ENCODE peak calls at places on chromosome 19, in four cellular contexts. One of them, this sample, is unnamed.
A peak's percentile ranks its signal among the peaks of the same experiment; 100 is the strongest.

GRCh38 chr19:42554046-42554575 is 25.8 kb upstream of the CEACAM1 start:
- DNase-seq in B cell: no peak
- DNase-seq in gastrocnemius medialis: no peak
- DNase-seq in RWPE2: no peak
- DNase-seq in this sample: no peak

GRCh38 chr19:1467512-1468273 is 11.3 kb downstream of the C19orf25 start:
- DNase-seq in gastrocnemius medialis: no peak
- DNase-seq in RWPE2: no peak
- DNase-seq in B cell: peak; percentile 71
- DNase-seq in this sample: no peak

GRCh38 chr19:19067276-19068072 is 3.7 kb downstream of the SLC25A42 start:
- DNase-seq in B cell: no peak
- DNase-seq in RWPE2: no peak
- DNase-seq in gastrocnemius medialis: peak; percentile 80
- DNase-seq in this sample: no peak

GRCh38 chr19:21604351-21604926 is 99.0 kb downstream of the ZNF429 start:
- DNase-seq in RWPE2: no peak
- DNase-seq in B cell: peak; percentile 51
- DNase-seq in gastrocnemius medialis: no peak
- DNase-seq in this sample: no peak

GRCh38 chr19:45079911-45080469 is 930 bp downstream of the GEMIN7 start:
- DNase-seq in gastrocnemius medialis: no peak
- DNase-seq in RWPE2: no peak
- DNase-seq in B cell: no peak
- DNase-seq in this sample: no peak

GRCh38 chr19:11092181-11092538 is 2.9 kb downstream of the LDLR start:
- DNase-seq in RWPE2: no peak
- DNase-seq in gastrocnemius medialis: no peak
- DNase-seq in B cell: no peak
- DNase-seq in this sample: peak; percentile 29

GRCh38 chr19:4304509-4305252 is at the start of gene FSD1:
- DNase-seq in RWPE2: no peak
- DNase-seq in B cell: peak; percentile 89
- DNase-seq in gastrocnemius medialis: no peak
- DNase-seq in this sample: peak; percentile 94

GRCh38 chr19:12994701-12995595 is at the start of gene NFIX:
- DNase-seq in RWPE2: no peak
- DNase-seq in B cell: peak; percentile 94
- DNase-seq in gastrocnemius medialis: peak; percentile 70
- DNase-seq in this sample: peak; percentile 73

GRCh38 chr19:28046932-28047331 is 1166.0 kb downstream of the UQCRFS1 start:
- DNase-seq in RWPE2: no peak
- DNase-seq in gastrocnemius medialis: no peak
- DNase-seq in B cell: no peak
- DNase-seq in this sample: no peak

GRCh38 chr19:3183721-3184641 is 1.7 kb upstream of the NCLN start:
- DNase-seq in RWPE2: no peak
- DNase-seq in B cell: no peak
- DNase-seq in gastrocnemius medialis: no peak
- DNase-seq in this sample: no peak

GRCh38 chr19:44777715-44778347 is at the start of gene CBLC:
- DNase-seq in gastrocnemius medialis: no peak
- DNase-seq in RWPE2: peak; percentile 97
- DNase-seq in B cell: no peak
- DNase-seq in this sample: peak; percentile 10

GRCh38 chr19:38433268-38433733 is at the start of gene RYR1:
- DNase-seq in RWPE2: no peak
- DNase-seq in B cell: peak; percentile 72
- DNase-seq in gastrocnemius medialis: peak; percentile 96
- DNase-seq in this sample: peak; percentile 88

GRCh38 chr19:10503002-10503789 is at the start of gene KEAP1:
- DNase-seq in gastrocnemius medialis: no peak
- DNase-seq in RWPE2: no peak
- DNase-seq in B cell: no peak
- DNase-seq in this sample: no peak

GRCh38 chr19:54660306-54660705 is 2.5 kb upstream of the LILRB4 start:
- DNase-seq in B cell: no peak
- DNase-seq in gastrocnemius medialis: no peak
- DNase-seq in RWPE2: no peak
- DNase-seq in this sample: no peak

GRCh38 chr19:52297601-52298358 is 811 bp downstream of the ZNF480 start:
- DNase-seq in gastrocnemius medialis: no peak
- DNase-seq in RWPE2: no peak
- DNase-seq in B cell: peak; percentile 21
- DNase-seq in this sample: peak; percentile 23

GRCh38 chr19:13102666-13103584 is at the start of gene LYL1:
- DNase-seq in RWPE2: no peak
- DNase-seq in B cell: peak; percentile 95
- DNase-seq in gastrocnemius medialis: peak; percentile 53
- DNase-seq in this sample: peak; percentile 81

GRCh38 chr19:6185825-6186193 is 50.3 kb downstream of the ACSBG2 start:
- DNase-seq in gastrocnemius medialis: no peak
- DNase-seq in RWPE2: no peak
- DNase-seq in B cell: no peak
- DNase-seq in this sample: no peak

GRCh38 chr19:54905908-54906511 is at the start of gene NCR1:
- DNase-seq in RWPE2: peak; percentile 27
- DNase-seq in B cell: no peak
- DNase-seq in gastrocnemius medialis: no peak
- DNase-seq in this sample: no peak

GRCh38 chr19:752652-753517 is 2.0 kb downstream of the MISP start:
- DNase-seq in gastrocnemius medialis: peak; percentile 28
- DNase-seq in B cell: no peak
- DNase-seq in RWPE2: peak; percentile 96
- DNase-seq in this sample: no peak

GRCh38 chr19:27684293-27684692 is 1528.7 kb downstream of the UQCRFS1 start:
- DNase-seq in B cell: no peak
- DNase-seq in gastrocnemius medialis: no peak
- DNase-seq in RWPE2: no peak
- DNase-seq in this sample: no peak

GRCh38 chr19:23415561-23416191 is 20.4 kb upstream of the ZNF91 start:
- DNase-seq in RWPE2: no peak
- DNase-seq in gastrocnemius medialis: no peak
- DNase-seq in B cell: peak; percentile 27
- DNase-seq in this sample: no peak

GRCh38 chr19:46761418-46761831 is 15.2 kb upstream of the STRN4 start:
- DNase-seq in gastrocnemius medialis: no peak
- DNase-seq in B cell: no peak
- DNase-seq in RWPE2: no peak
- DNase-seq in this sample: no peak

GRCh38 chr19:13841339-13842293 is 35.3 kb upstream of the NANOS3 start:
- DNase-seq in RWPE2: peak; percentile 82
- DNase-seq in B cell: peak; percentile 30
- DNase-seq in gastrocnemius medialis: peak; percentile 96
- DNase-seq in this sample: no peak

GRCh38 chr19:55433292-55433691 is 9.8 kb downstream of the SHISA7 start:
- DNase-seq in RWPE2: no peak
- DNase-seq in gastrocnemius medialis: no peak
- DNase-seq in B cell: no peak
- DNase-seq in this sample: no peak

GRCh38 chr19:14563989-14564650 is 7.7 kb downstream of the NDUFB7 start:
- DNase-seq in B cell: peak; percentile 50
- DNase-seq in RWPE2: peak; percentile 94
- DNase-seq in gastrocnemius medialis: peak; percentile 91
- DNase-seq in this sample: peak; percentile 71

DNA sequence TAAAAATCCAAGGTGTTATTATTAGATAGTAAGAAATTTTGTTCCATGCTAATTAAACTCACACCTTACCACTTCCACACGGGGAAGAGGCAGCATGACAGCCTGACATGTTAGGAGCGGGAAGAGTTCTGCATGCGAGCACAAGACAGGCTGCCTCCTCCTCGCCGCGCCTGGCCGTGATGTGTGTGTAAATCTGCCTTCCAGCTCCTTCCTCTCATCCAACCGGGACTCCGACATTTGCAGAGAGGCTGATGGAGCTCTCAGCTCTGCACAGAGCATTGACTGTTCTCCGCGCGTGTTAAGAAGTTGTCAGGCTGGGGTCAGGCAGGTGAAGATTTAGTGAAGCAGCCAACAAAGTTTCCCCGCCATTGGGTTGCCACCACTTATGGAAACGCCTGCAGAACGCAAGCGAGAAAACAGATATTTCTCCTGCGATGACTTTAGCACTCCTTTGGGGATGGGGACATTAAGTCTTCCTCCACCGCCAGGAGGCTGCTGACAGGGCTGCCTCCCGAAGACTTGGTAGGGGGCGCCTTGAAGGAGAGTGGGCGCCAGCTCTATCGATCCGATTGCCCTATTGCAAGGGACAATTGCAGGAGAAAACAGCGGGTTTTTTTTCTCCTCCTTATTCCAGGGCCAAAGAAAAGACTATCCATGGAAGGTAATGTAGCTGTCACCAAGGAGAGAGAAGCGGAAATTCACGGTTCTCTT is 213.8 kb upstream of the TSHZ3 start:
- DNase-seq in gastrocnemius medialis: no peak
- DNase-seq in RWPE2: no peak
- DNase-seq in B cell: no peak
- DNase-seq in this sample: no peak
- TF ChIP-seq CTCF in gastrocnemius medialis: no peak
- TF ChIP-seq CTCF in RWPE2: no peak
- TF ChIP-seq CTCF in B cell: no peak
- TF ChIP-seq CTCF in this sample: no peak

GRCh38 chr19:16170134-16170533 is 3.2 kb downstream of the CIB3 start:
- DNase-seq in RWPE2: no peak
- DNase-seq in gastrocnemius medialis: no peak
- DNase-seq in B cell: no peak
- DNase-seq in this sample: no peak
- TF ChIP-seq CTCF in RWPE2: no peak
- TF ChIP-seq CTCF in gastrocnemius medialis: no peak
- TF ChIP-seq CTCF in B cell: no peak
- TF ChIP-seq CTCF in this sample: no peak

GRCh38 chr19:8096071-8096470 is 43.5 kb downstream of the CCL25 start:
- DNase-seq in B cell: no peak
- DNase-seq in RWPE2: no peak
- DNase-seq in gastrocnemius medialis: no peak
- DNase-seq in this sample: no peak
- TF ChIP-seq CTCF in B cell: no peak
- TF ChIP-seq CTCF in RWPE2: no peak
- TF ChIP-seq CTCF in gastrocnemius medialis: no peak
- TF ChIP-seq CTCF in this sample: no peak

GRCh38 chr19:36214388-36215275 is at the start of the genes ZNF146 and ZNF565:
- DNase-seq in gastrocnemius medialis: peak; percentile 98
- DNase-seq in B cell: peak; percentile 87
- DNase-seq in RWPE2: peak; percentile 99
- DNase-seq in this sample: peak; percentile 95
- TF ChIP-seq CTCF in gastrocnemius medialis: no peak
- TF ChIP-seq CTCF in B cell: no peak
- TF ChIP-seq CTCF in RWPE2: no peak
- TF ChIP-seq CTCF in this sample: no peak

DNA sequence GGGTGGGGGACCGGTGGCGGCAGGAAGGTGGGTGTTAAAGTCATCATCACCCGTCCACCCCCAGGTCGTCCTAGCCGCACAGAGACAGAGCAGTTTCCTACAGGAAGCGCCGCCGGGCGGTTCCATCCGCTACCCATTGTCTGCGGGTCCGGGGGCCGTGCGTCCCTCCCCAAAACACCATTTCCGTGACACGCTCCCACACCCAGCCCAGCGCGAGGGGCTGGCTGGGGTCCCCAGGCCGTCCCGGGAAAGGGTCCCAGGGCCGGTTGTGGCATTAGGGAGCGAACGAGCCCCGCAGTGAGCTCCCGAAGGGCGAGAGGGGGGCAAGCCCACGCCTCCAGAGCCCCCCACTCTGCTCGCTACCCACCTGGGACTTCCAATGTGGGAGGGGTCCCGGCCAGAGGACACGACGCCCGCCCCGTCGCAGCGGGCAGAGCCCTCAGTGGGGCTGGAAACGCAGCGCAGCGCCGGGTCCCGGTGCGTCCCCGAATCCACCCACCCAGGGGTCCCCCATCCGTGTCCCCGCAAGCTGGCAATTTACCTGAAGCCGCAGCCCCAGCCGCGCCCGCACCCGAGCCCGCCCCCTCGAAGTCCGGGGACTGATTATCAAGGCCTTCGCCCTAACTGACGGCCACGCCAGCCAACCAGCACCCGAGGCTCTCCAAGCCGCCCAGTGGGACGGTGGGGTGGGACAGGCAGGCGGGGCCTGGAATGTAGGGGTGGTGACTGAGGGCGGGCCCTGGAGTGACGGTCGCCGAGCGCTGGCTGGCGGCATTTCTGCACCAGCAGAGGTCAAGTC is at the start of gene KANK3:
- DNase-seq in gastrocnemius medialis: peak; percentile 86
- DNase-seq in RWPE2: peak; percentile 95
- DNase-seq in B cell: peak; percentile 95
- DNase-seq in this sample: peak; percentile 99
- TF ChIP-seq CTCF in gastrocnemius medialis: no peak
- TF ChIP-seq CTCF in RWPE2: no peak
- TF ChIP-seq CTCF in B cell: no peak
- TF ChIP-seq CTCF in this sample: no peak

DNA sequence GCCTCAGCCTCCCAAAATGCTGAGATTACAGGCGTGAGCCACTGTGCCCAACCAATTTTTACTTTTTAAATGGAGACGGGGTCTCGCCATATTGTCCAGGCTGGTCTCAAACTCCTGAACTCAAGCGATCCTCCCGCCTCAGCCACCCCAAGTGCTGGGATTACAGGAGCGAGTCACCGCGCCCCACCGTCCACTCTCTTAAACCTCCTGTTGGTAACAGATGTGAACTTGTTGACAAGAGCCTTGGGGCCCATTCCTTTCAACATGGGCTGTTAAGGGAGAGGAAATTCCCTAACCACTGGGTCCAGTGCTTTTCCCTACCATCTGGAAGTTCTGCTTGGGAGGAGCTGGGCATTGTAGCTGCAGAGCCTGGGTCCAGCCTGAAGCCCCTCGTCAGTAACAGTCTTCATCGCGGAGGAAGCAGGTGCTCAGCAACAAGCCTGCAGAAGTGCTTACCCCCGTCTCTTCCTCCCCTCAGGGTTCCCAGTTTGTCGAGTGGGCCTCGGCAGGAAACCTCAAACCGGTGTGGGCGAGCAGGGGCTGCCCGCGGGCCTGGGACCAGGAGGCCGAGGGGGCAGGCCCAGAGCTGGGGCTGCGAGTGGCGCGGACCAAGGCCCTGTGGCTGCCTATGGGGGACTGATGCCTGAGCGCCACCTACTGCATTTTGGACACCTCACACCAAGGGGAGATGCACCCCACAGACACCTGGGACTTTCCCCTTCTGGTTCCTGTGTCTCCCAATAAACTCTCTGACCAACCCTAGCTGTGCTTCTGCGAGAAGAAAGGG is 4.0 kb upstream of the FLT3LG start:
- DNase-seq in B cell: peak; percentile 78
- DNase-seq in gastrocnemius medialis: no peak
- DNase-seq in RWPE2: no peak
- DNase-seq in this sample: peak; percentile 85
- TF ChIP-seq CTCF in B cell: peak; percentile 78
- TF ChIP-seq CTCF in gastrocnemius medialis: no peak
- TF ChIP-seq CTCF in RWPE2: no peak
- TF ChIP-seq CTCF in this sample: peak; percentile 80

GRCh38 chr19:40798223-40798996 is 581 bp upstream of the EGLN2 start:
- DNase-seq in RWPE2: peak; percentile 99
- DNase-seq in gastrocnemius medialis: peak; percentile 100
- DNase-seq in B cell: peak; percentile 89
- DNase-seq in this sample: peak; percentile 97
- TF ChIP-seq CTCF in RWPE2: peak; percentile 59
- TF ChIP-seq CTCF in gastrocnemius medialis: peak; percentile 51
- TF ChIP-seq CTCF in B cell: peak; percentile 56
- TF ChIP-seq CTCF in this sample: peak; percentile 61

GRCh38 chr19:35476149-35476548 is 14.1 kb downstream of the KRTDAP start:
- DNase-seq in gastrocnemius medialis: no peak
- DNase-seq in RWPE2: no peak
- DNase-seq in B cell: no peak
- DNase-seq in this sample: no peak
- TF ChIP-seq CTCF in gastrocnemius medialis: no peak
- TF ChIP-seq CTCF in RWPE2: no peak
- TF ChIP-seq CTCF in B cell: no peak
- TF ChIP-seq CTCF in this sample: no peak